ENCODE peak calls at places on chromosome 20, in nine cellular contexts. U is tibial nerve, C is heart left ventricle, S is pancreas, H is HepG2, M is GM12878, P is HCT116, G is foreskin keratinocyte, F is heart right ventricle. J is an unnamed sample. For H3K4me1, the result is how much of the 10 kb centered on the place peaks cover.

GRCh38 chr20:10040070-10040970 is 5.5 kb downstream of the ANKEF1 start:
- DNase-seq in U (no peak), C (no peak), S (no peak), H (peak), M (no peak), P (peak), G (peak), F (no peak), J (no peak)

GRCh38 chr20:12358006-12358654 is 440.4 kb downstream of the BTBD3 start:
- DNase-seq in U (no peak), C (no peak), S (no peak), H (no peak), M (no peak), P (no peak), G (no peak), F (no peak), J (no peak)

GRCh38 chr20:63701329-63702035 is 5.0 kb downstream of the TNFRSF6B start:
- DNase-seq in U (peak), C (no peak), S (no peak), H (no peak), M (no peak), P (no peak), G (no peak), F (no peak), J (no peak)

GRCh38 chr20:45095753-45096371 is 5.1 kb downstream of the KCNS1 start:
- DNase-seq in U (peak), C (peak), S (peak), H (peak), M (peak), P (peak), G (no peak), F (no peak), J (peak)

GRCh38 chr20:34526466-34526865 is 10.2 kb downstream of the DYNLRB1 start:
- DNase-seq in U (no peak), C (no peak), S (no peak), H (no peak), M (no peak), P (no peak), G (no peak), F (no peak), J (no peak)

GRCh38 chr20:16647875-16648597 is 74.8 kb upstream of the KIF16B start:
- DNase-seq in U (no peak), C (no peak), S (no peak), H (no peak), M (no peak), P (no peak), G (no peak), F (no peak), J (no peak)

GRCh38 chr20:37452236-37452635 is 68.8 kb upstream of the NNAT start:
- DNase-seq in U (no peak), C (no peak), S (no peak), H (no peak), M (no peak), P (no peak), G (no peak), F (no peak), J (no peak)

GRCh38 chr20:5602346-5602745 is 147.9 kb upstream of the SHLD1 start:
- DNase-seq in U (no peak), C (no peak), S (no peak), H (no peak), M (no peak), P (no peak), G (peak), F (no peak), J (no peak)

GRCh38 chr20:37336369-37337207 is 9.4 kb upstream of the SRC start:
- DNase-seq in U (no peak), C (peak), S (no peak), H (no peak), M (peak), P (no peak), G (no peak), F (peak), J (peak)

GRCh38 chr20:5065489-5066383 is 54.0 kb downstream of the PCNA start:
- DNase-seq in U (no peak), C (peak), S (peak), H (peak), M (no peak), P (peak), G (peak), F (peak), J (peak)

GRCh38 chr20:4985658-4986057 is 15.7 kb downstream of the SLC23A2 start:
- DNase-seq in U (no peak), C (no peak), S (no peak), H (no peak), M (peak), P (no peak), G (no peak), F (no peak), J (no peak)

GRCh38 chr20:53911301-53911700 is 159.1 kb downstream of the BCAS1 start:
- DNase-seq in U (no peak), C (no peak), S (no peak), H (no peak), M (no peak), P (no peak), G (no peak), F (no peak), J (no peak)
- TF ChIP-seq CTCF in U (no peak), C (no peak), S (no peak), H (no peak), M (no peak), P (no peak), G (no peak), F (no peak), J (no peak)

GRCh38 chr20:58893355-58894151 is 41.0 kb downstream of the GNAS start:
- DNase-seq in U (no peak), C (no peak), S (no peak), H (no peak), M (no peak), P (no peak), G (no peak), F (no peak), J (no peak)
- H3K4me1 ChIP-seq in U (half or more), C (half or more), S (under half), H (under half), M (under half), P (under half), G (under half), F (half or more), J (under half)

GRCh38 chr20:25082498-25082873 is 545 bp upstream of the VSX1 start:
- DNase-seq in U (no peak), C (no peak), S (no peak), H (no peak), M (no peak), P (no peak), G (no peak), F (no peak), J (no peak)
- TF ChIP-seq CTCF in U (no peak), C (no peak), S (no peak), H (peak), M (no peak), P (no peak), G (peak), F (no peak), J (no peak)

GRCh38 chr20:38932457-38933120 is 6.4 kb downstream of the FAM83D start:
- DNase-seq in U (no peak), C (no peak), S (no peak), H (no peak), M (no peak), P (no peak), G (peak), F (no peak), J (no peak)
- H3K4me1 ChIP-seq in U (under half), C (under half), S (under half), H (half or more), M (under half), P (under half), G (under half), F (under half), J (under half)

GRCh38 chr20:50953821-50954220 is 4.5 kb downstream of the DPM1 start:
- DNase-seq in U (no peak), C (no peak), S (no peak), H (no peak), M (no peak), P (no peak), G (peak), F (no peak), J (no peak)

GRCh38 chr20:50957798-50958732 is at the start of gene DPM1:
- DNase-seq in U (peak), C (peak), S (peak), H (peak), M (peak), P (no peak), G (peak), F (peak), J (peak)

GRCh38 chr20:50959543-50960126 is 1.0 kb downstream of the MOCS3 start:
- DNase-seq in U (no peak), C (no peak), S (no peak), H (no peak), M (no peak), P (no peak), G (no peak), F (no peak), J (peak)

GRCh38 chr20:50957276-50957675 is 1.1 kb downstream of the DPM1 start:
- DNase-seq in U (no peak), C (no peak), S (no peak), H (no peak), M (no peak), P (no peak), G (no peak), F (no peak), J (no peak)

GRCh38 chr20:50958733-50959542 is at the start of gene MOCS3:
- DNase-seq in U (no peak), C (peak), S (peak), H (peak), M (no peak), P (peak), G (peak), F (peak), J (peak)
- TF ChIP-seq CTCF in U (peak), C (no peak), S (no peak), H (peak), M (no peak), P (no peak), G (no peak), F (no peak), J (no peak)

DNA sequence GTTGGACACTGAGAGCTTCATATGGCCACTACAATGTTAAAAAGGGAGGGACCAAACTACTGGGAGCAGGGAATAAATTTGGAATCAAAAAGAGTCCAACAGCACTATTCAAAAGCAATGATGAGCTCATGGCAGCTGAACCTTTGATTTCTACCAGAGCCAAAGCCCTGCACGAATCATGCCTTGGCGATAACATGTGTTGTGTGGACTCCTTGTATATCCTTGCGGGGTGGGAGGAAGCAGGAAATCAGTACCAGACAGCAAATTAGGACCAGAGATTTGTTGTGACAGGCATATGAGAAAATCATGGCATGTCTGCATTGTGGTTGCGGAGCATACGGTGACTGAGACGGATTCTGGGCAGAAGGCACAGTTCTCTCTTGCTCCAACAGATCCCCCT is 85.6 kb upstream of the EMILIN3 start:
- DNase-seq in U (no peak), C (no peak), S (no peak), H (no peak), M (no peak), P (no peak), G (no peak), F (no peak), J (no peak)
- H3K4me1 ChIP-seq in U (under half), C (under half), S (under half), H (under half), M (under half), P (under half), G (under half), F (under half), J (under half)

DNA sequence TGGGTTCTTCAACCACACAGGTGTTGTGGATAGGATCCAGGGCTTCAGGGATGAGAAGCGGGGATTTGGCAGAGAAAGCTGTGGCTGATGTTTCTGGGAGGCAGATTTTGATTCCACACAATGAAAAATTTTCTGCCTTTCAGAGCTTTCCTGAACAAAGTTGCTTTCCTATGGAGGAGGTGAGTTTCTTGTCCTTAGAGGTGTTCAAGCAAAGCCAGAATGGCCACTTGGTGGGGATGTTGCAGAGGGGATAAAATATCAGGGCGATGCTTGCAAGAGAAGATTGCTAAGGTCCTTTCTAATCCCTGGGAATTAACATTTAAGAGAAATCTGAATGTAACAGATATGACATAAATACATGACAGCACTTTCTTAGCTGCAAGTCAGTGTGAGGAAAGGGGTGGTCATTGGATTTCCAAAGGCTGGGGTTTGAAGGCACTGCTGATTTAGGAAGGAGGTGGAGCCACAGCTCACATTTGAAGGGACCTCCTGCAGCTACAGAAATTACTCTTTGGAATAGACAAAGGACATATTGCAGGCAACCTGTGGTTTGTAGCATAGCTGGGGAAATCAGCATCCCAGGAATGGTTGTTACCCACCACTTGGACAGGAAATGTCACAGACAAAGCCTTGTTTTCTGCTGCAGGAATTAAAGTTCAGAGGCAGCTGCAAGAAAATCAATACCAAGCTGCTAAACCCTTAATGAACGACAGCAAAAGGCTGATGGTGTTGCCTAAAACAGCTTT is 271.1 kb upstream of the CHD6 start:
- DNase-seq in U (peak), C (no peak), S (no peak), H (peak), M (no peak), P (peak), G (no peak), F (no peak), J (no peak)
- TF ChIP-seq CTCF in U (no peak), C (no peak), S (no peak), H (peak), M (peak), P (peak), G (no peak), F (peak), J (no peak)

DNA sequence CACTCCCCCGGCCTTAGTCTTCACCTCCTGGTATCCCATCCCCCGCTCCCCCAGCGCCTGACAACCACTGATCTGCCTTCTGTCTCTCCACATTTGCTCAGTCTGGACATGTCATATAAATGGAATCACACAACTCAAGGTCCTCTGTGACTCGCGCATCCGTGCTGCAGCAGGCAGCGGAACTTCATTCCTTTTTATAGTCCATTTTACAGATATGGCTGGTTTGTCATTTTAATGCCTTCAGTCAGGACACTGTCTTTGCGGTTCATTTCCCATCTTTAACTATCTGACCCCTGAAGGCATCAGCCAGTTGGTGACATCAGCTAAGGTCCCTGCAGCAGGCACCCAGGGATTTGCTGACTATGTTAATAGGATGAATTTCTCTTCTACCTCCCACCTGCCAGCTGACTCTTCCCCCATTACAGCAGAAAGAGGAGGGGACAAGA is 125.7 kb downstream of the ZMYND8 start:
- DNase-seq in U (no peak), C (no peak), S (no peak), H (no peak), M (no peak), P (no peak), G (peak), F (no peak), J (no peak)
- H3K4me1 ChIP-seq in U (under half), C (under half), S (under half), H (under half), M (under half), P (under half), G (under half), F (under half), J (under half)